ENCODE peak calls at places on chromosomes 12 and 14, in seven cellular contexts. One of them, this sample, is unnamed.

GRCh38 chr12:76242813-76243540 is 105.2 kb downstream of the BBS10 start:
- DNase-seq in psoas muscle: no peak
- DNase-seq in osteocyte: no peak
- DNase-seq in breast epithelium: no peak
- DNase-seq in HCT116: no peak
- DNase-seq in Calu3: no peak
- DNase-seq in fibroblast of pulmonary artery: no peak
- DNase-seq in this sample: no peak

GRCh38 chr12:88993655-88994054 is 358.6 kb downstream of the DUSP6 start:
- DNase-seq in psoas muscle: no peak
- DNase-seq in osteocyte: no peak
- DNase-seq in breast epithelium: no peak
- DNase-seq in HCT116: peak
- DNase-seq in Calu3: peak
- DNase-seq in fibroblast of pulmonary artery: peak
- DNase-seq in this sample: peak

GRCh38 chr14:74417201-74417600 is 8.8 kb downstream of the SYNDIG1L start:
- DNase-seq in psoas muscle: no peak
- DNase-seq in osteocyte: no peak
- DNase-seq in breast epithelium: no peak
- DNase-seq in HCT116: no peak
- DNase-seq in Calu3: no peak
- DNase-seq in fibroblast of pulmonary artery: no peak
- DNase-seq in this sample: no peak

GRCh38 chr12:28024231-28024995 is 51.9 kb upstream of the PTHLH start:
- DNase-seq in psoas muscle: no peak
- DNase-seq in osteocyte: no peak
- DNase-seq in breast epithelium: no peak
- DNase-seq in HCT116: no peak
- DNase-seq in Calu3: no peak
- DNase-seq in fibroblast of pulmonary artery: peak
- DNase-seq in this sample: no peak

GRCh38 chr12:6396031-6396430 is 12.1 kb downstream of the LTBR start:
- DNase-seq in psoas muscle: no peak
- DNase-seq in osteocyte: no peak
- DNase-seq in breast epithelium: no peak
- DNase-seq in HCT116: no peak
- DNase-seq in Calu3: no peak
- DNase-seq in fibroblast of pulmonary artery: no peak
- DNase-seq in this sample: no peak

GRCh38 chr12:25980035-25980434 is 21.6 kb downstream of the RASSF8 start:
- DNase-seq in psoas muscle: no peak
- DNase-seq in osteocyte: no peak
- DNase-seq in breast epithelium: no peak
- DNase-seq in HCT116: no peak
- DNase-seq in Calu3: no peak
- DNase-seq in fibroblast of pulmonary artery: no peak
- DNase-seq in this sample: no peak

GRCh38 chr12:55842681-55843429 is at the start of gene MMP19:
- DNase-seq in psoas muscle: no peak
- DNase-seq in osteocyte: no peak
- DNase-seq in breast epithelium: no peak
- DNase-seq in HCT116: no peak
- DNase-seq in Calu3: no peak
- DNase-seq in fibroblast of pulmonary artery: peak
- DNase-seq in this sample: no peak

GRCh38 chr12:124322271-124322998 is 27.5 kb downstream of the RFLNA start:
- DNase-seq in psoas muscle: no peak
- DNase-seq in osteocyte: no peak
- DNase-seq in breast epithelium: no peak
- DNase-seq in HCT116: no peak
- DNase-seq in Calu3: no peak
- DNase-seq in fibroblast of pulmonary artery: no peak
- DNase-seq in this sample: no peak

GRCh38 chr12:14873440-14874185 is 12.0 kb downstream of the MGP start:
- DNase-seq in psoas muscle: no peak
- DNase-seq in osteocyte: no peak
- DNase-seq in breast epithelium: no peak
- DNase-seq in HCT116: no peak
- DNase-seq in Calu3: no peak
- DNase-seq in fibroblast of pulmonary artery: no peak
- DNase-seq in this sample: no peak

GRCh38 chr12:52792185-52793029 is 3.5 kb downstream of the KRT3 start:
- DNase-seq in psoas muscle: no peak
- DNase-seq in osteocyte: no peak
- DNase-seq in breast epithelium: no peak
- DNase-seq in HCT116: no peak
- DNase-seq in Calu3: no peak
- DNase-seq in fibroblast of pulmonary artery: no peak
- DNase-seq in this sample: no peak

GRCh38 chr12:4324366-4324765 is 3.4 kb downstream of the TIGAR start:
- DNase-seq in psoas muscle: no peak
- DNase-seq in osteocyte: no peak
- DNase-seq in breast epithelium: no peak
- DNase-seq in HCT116: no peak
- DNase-seq in Calu3: no peak
- DNase-seq in fibroblast of pulmonary artery: no peak
- DNase-seq in this sample: no peak

GRCh38 chr12:76782440-76782996 is 18.6 kb downstream of the ZDHHC17 start:
- DNase-seq in psoas muscle: no peak
- DNase-seq in osteocyte: no peak
- DNase-seq in breast epithelium: no peak
- DNase-seq in HCT116: no peak
- DNase-seq in Calu3: no peak
- DNase-seq in fibroblast of pulmonary artery: no peak
- DNase-seq in this sample: no peak

GRCh38 chr12:53728206-53728605 is 954 bp upstream of the CALCOCO1 start:
- DNase-seq in psoas muscle: no peak
- DNase-seq in osteocyte: no peak
- DNase-seq in breast epithelium: no peak
- DNase-seq in HCT116: no peak
- DNase-seq in Calu3: no peak
- DNase-seq in fibroblast of pulmonary artery: no peak
- DNase-seq in this sample: no peak

GRCh38 chr14:71451501-71451900 is 480.7 kb upstream of the RGS6 start:
- DNase-seq in psoas muscle: no peak
- DNase-seq in osteocyte: no peak
- DNase-seq in breast epithelium: no peak
- DNase-seq in HCT116: no peak
- DNase-seq in Calu3: no peak
- DNase-seq in fibroblast of pulmonary artery: no peak
- DNase-seq in this sample: no peak

GRCh38 chr14:76937181-76938091 is 91.1 kb downstream of the IRF2BPL start:
- DNase-seq in psoas muscle: peak
- DNase-seq in osteocyte: peak
- DNase-seq in breast epithelium: no peak
- DNase-seq in HCT116: no peak
- DNase-seq in Calu3: no peak
- DNase-seq in fibroblast of pulmonary artery: peak
- DNase-seq in this sample: no peak

GRCh38 chr12:59403259-59403932 is 192.4 kb upstream of the SLC16A7 start:
- DNase-seq in psoas muscle: no peak
- DNase-seq in osteocyte: no peak
- DNase-seq in breast epithelium: no peak
- DNase-seq in HCT116: peak
- DNase-seq in Calu3: peak
- DNase-seq in fibroblast of pulmonary artery: peak
- DNase-seq in this sample: peak

GRCh38 chr12:46982629-46983392 is 96.6 kb upstream of the PCED1B start:
- DNase-seq in psoas muscle: no peak
- DNase-seq in osteocyte: no peak
- DNase-seq in breast epithelium: no peak
- DNase-seq in HCT116: no peak
- DNase-seq in Calu3: no peak
- DNase-seq in fibroblast of pulmonary artery: no peak
- DNase-seq in this sample: no peak

GRCh38 chr12:89636054-89636775 is 72.4 kb downstream of the ATP2B1 start:
- DNase-seq in psoas muscle: no peak
- DNase-seq in osteocyte: no peak
- DNase-seq in breast epithelium: no peak
- DNase-seq in HCT116: no peak
- DNase-seq in Calu3: no peak
- DNase-seq in fibroblast of pulmonary artery: no peak
- DNase-seq in this sample: no peak

GRCh38 chr12:78087363-78087675 is 256.6 kb downstream of the NAV3 start:
- DNase-seq in psoas muscle: no peak
- DNase-seq in osteocyte: no peak
- DNase-seq in breast epithelium: no peak
- DNase-seq in HCT116: no peak
- DNase-seq in Calu3: no peak
- DNase-seq in fibroblast of pulmonary artery: peak
- DNase-seq in this sample: no peak

GRCh38 chr12:108801736-108802665 is 55.4 kb downstream of the SSH1 start:
- DNase-seq in psoas muscle: peak
- DNase-seq in osteocyte: no peak
- DNase-seq in breast epithelium: no peak
- DNase-seq in HCT116: no peak
- DNase-seq in Calu3: no peak
- DNase-seq in fibroblast of pulmonary artery: peak
- DNase-seq in this sample: no peak

GRCh38 chr12:96989916-96990315 is 82.9 kb downstream of the NEDD1 start:
- DNase-seq in psoas muscle: no peak
- DNase-seq in osteocyte: no peak
- DNase-seq in breast epithelium: no peak
- DNase-seq in HCT116: peak
- DNase-seq in Calu3: peak
- DNase-seq in fibroblast of pulmonary artery: peak
- DNase-seq in this sample: no peak
- TF ChIP-seq CTCF in psoas muscle: no peak
- TF ChIP-seq CTCF in osteocyte: no peak
- TF ChIP-seq CTCF in breast epithelium: peak
- TF ChIP-seq CTCF in HCT116: peak
- TF ChIP-seq CTCF in Calu3: no peak
- TF ChIP-seq CTCF in fibroblast of pulmonary artery: no peak
- TF ChIP-seq CTCF in this sample: no peak

DNA sequence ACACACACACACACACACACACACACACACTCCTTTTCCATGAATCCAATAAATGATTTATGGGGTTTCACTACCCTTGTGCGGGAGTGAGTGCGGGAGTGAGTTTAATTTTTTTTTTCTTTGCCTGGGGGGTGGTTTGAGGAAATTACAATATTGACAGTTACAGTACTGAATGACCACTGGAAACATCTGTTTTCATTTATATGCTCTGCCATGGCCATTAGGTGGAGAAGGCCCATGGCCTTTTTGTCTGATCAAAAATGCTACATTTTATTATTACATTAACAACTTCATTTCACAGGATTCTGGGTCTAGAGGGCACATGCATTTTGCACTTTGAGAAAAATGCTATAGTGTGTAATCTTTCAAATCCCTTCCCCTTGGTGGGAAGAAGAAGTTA is 5.9 kb downstream of the TBX3 start:
- DNase-seq in psoas muscle: no peak
- DNase-seq in osteocyte: no peak
- DNase-seq in breast epithelium: no peak
- DNase-seq in HCT116: no peak
- DNase-seq in Calu3: no peak
- DNase-seq in fibroblast of pulmonary artery: no peak
- DNase-seq in this sample: no peak
- TF ChIP-seq CTCF in psoas muscle: no peak
- TF ChIP-seq CTCF in osteocyte: no peak
- TF ChIP-seq CTCF in breast epithelium: no peak
- TF ChIP-seq CTCF in HCT116: no peak
- TF ChIP-seq CTCF in Calu3: no peak
- TF ChIP-seq CTCF in fibroblast of pulmonary artery: no peak
- TF ChIP-seq CTCF in this sample: no peak

GRCh38 chr14:28676481-28676880 is 90.1 kb upstream of the FOXG1 start:
- DNase-seq in psoas muscle: no peak
- DNase-seq in osteocyte: no peak
- DNase-seq in breast epithelium: no peak
- DNase-seq in HCT116: no peak
- DNase-seq in Calu3: peak
- DNase-seq in fibroblast of pulmonary artery: peak
- DNase-seq in this sample: no peak

GRCh38 chr14:28677381-28677780 is 89.2 kb upstream of the FOXG1 start:
- DNase-seq in psoas muscle: no peak
- DNase-seq in osteocyte: no peak
- DNase-seq in breast epithelium: no peak
- DNase-seq in HCT116: no peak
- DNase-seq in Calu3: no peak
- DNase-seq in fibroblast of pulmonary artery: no peak
- DNase-seq in this sample: no peak

GRCh38 chr14:28678887-28679286 is 87.7 kb upstream of the FOXG1 start:
- DNase-seq in psoas muscle: no peak
- DNase-seq in osteocyte: no peak
- DNase-seq in breast epithelium: no peak
- DNase-seq in HCT116: no peak
- DNase-seq in Calu3: no peak
- DNase-seq in fibroblast of pulmonary artery: no peak
- DNase-seq in this sample: no peak

GRCh38 chr14:28681681-28682080 is 84.9 kb upstream of the FOXG1 start:
- DNase-seq in psoas muscle: no peak
- DNase-seq in osteocyte: no peak
- DNase-seq in breast epithelium: no peak
- DNase-seq in HCT116: no peak
- DNase-seq in Calu3: no peak
- DNase-seq in fibroblast of pulmonary artery: no peak
- DNase-seq in this sample: no peak
- TF ChIP-seq CTCF in psoas muscle: no peak
- TF ChIP-seq CTCF in osteocyte: no peak
- TF ChIP-seq CTCF in breast epithelium: no peak
- TF ChIP-seq CTCF in HCT116: no peak
- TF ChIP-seq CTCF in Calu3: no peak
- TF ChIP-seq CTCF in fibroblast of pulmonary artery: no peak
- TF ChIP-seq CTCF in this sample: no peak

GRCh38 chr14:21940887-21941855 is 267.6 kb upstream of the OR4E1 start:
- DNase-seq in psoas muscle: no peak
- DNase-seq in osteocyte: no peak
- DNase-seq in breast epithelium: no peak
- DNase-seq in HCT116: peak
- DNase-seq in Calu3: peak
- DNase-seq in fibroblast of pulmonary artery: peak
- DNase-seq in this sample: no peak
- TF ChIP-seq CTCF in psoas muscle: peak
- TF ChIP-seq CTCF in osteocyte: peak
- TF ChIP-seq CTCF in breast epithelium: peak
- TF ChIP-seq CTCF in HCT116: peak
- TF ChIP-seq CTCF in Calu3: peak
- TF ChIP-seq CTCF in fibroblast of pulmonary artery: peak
- TF ChIP-seq CTCF in this sample: no peak